ENCODE peak calls at places on chromosomes 11 and 22, in seven cellular contexts. P is stimulated activated CD4-positive, alpha-beta T cell treated with anti-CD3 and anti-CD28 coated beads, Interleukin-15, amount 100 ng/mL, for 1 hour; I is A549; V is head of caudate nucleus; K is H7; Z is HS-27A; H is spleen. O is an unnamed sample.

GRCh38 chr11:105181100-105181499 is 41.5 kb upstream of the CARD18 start:
- DNase-seq in K (no peak), V (peak; percentile 52), P (no peak), H (no peak), Z (no peak), I (no peak), O (no peak)

GRCh38 chr11:112302226-112302868 is 41.7 kb upstream of the PLET1 start:
- DNase-seq in H (no peak), K (no peak), V (no peak), I (peak; percentile 6), Z (no peak), P (no peak), O (no peak)

GRCh38 chr11:94678236-94678635 is 89.9 kb upstream of the AMOTL1 start:
- DNase-seq in Z (no peak), H (no peak), K (no peak), I (no peak), P (no peak), V (no peak), O (no peak)

GRCh38 chr11:118306556-118306955 is 2.0 kb downstream of the CD3E start:
- DNase-seq in H (no peak), V (no peak), I (no peak), P (no peak), K (no peak), Z (no peak), O (no peak)

GRCh38 chr11:19520681-19521080 is 192.0 kb upstream of the NAV2 start:
- DNase-seq in P (no peak), Z (no peak), V (no peak), H (no peak), K (no peak), I (no peak), O (no peak)

GRCh38 chr11:74770456-74770855 is 21.8 kb downstream of the RNF169 start:
- DNase-seq in K (no peak), P (no peak), V (no peak), H (no peak), Z (no peak), I (no peak), O (no peak)

GRCh38 chr11:43955381-43956118 is 13.1 kb downstream of the C11orf96 start:
- DNase-seq in P (no peak), V (no peak), H (no peak), Z (no peak), K (no peak), I (no peak), O (no peak)

GRCh38 chr22:29030016-29030617 is 31.5 kb downstream of the C22orf31 start:
- DNase-seq in H (no peak), K (no peak), Z (no peak), V (peak; percentile 28), I (no peak), P (no peak), O (peak; percentile 29)

GRCh38 chr11:122209619-122210377 is 93.8 kb upstream of the BLID start:
- DNase-seq in Z (peak; percentile 83), V (peak; percentile 83), I (peak; percentile 39), P (no peak), K (no peak), H (no peak), O (no peak)

GRCh38 chr11:114049050-114049449 is 10.5 kb upstream of the ZBTB16 start:
- DNase-seq in V (no peak), I (no peak), P (no peak), K (no peak), Z (no peak), H (no peak), O (peak; percentile 35)

GRCh38 chr11:121244861-121245260 is 47.7 kb upstream of the SC5D start:
- DNase-seq in H (no peak), Z (no peak), I (no peak), K (no peak), P (no peak), V (no peak), O (no peak)

GRCh38 chr22:41481131-41481830 is 12.4 kb downstream of the ACO2 start:
- DNase-seq in Z (no peak), K (no peak), H (no peak), P (no peak), I (no peak), V (peak; percentile 61), O (no peak)

GRCh38 chr22:49614966-49615965 is 212.4 kb downstream of the BRD1 start:
- DNase-seq in Z (no peak), K (no peak), P (no peak), I (no peak), V (no peak), H (peak; percentile 59), O (no peak)

GRCh38 chr22:49753961-49754673 is 73.6 kb downstream of the BRD1 start:
- DNase-seq in K (peak; percentile 64), V (no peak), Z (no peak), P (no peak), H (no peak), I (no peak), O (no peak)

GRCh38 chr11:65041206-65042035 is at the start of gene SAC3D1:
- DNase-seq in K (peak; percentile 93), V (no peak), H (no peak), Z (peak; percentile 27), P (no peak), I (no peak), O (peak; percentile 72)

GRCh38 chr11:102345923-102346322 is 1.1 kb upstream of the BIRC2 start:
- DNase-seq in P (no peak), H (no peak), I (peak; percentile 37), Z (peak; percentile 53), K (no peak), V (no peak), O (no peak)

GRCh38 chr11:20093775-20094174 is 66.5 kb downstream of the DBX1 start:
- DNase-seq in K (no peak), H (no peak), P (no peak), Z (no peak), I (no peak), V (no peak), O (no peak)

GRCh38 chr11:86245369-86246292 is 1.1 kb downstream of the EED start:
- DNase-seq in H (peak; percentile 79), P (no peak), V (no peak), I (no peak), K (peak; percentile 38), Z (peak; percentile 11), O (peak; percentile 63)

GRCh38 chr11:118443590-118444218 is 7.4 kb downstream of the KMT2A start:
- DNase-seq in V (no peak), H (no peak), Z (no peak), P (no peak), I (no peak), K (no peak), O (no peak)

GRCh38 chr11:798093-798713 is at the start of gene SLC25A22:
- DNase-seq in I (peak; percentile 79), Z (no peak), V (peak; percentile 78), P (peak; percentile 80), H (peak; percentile 97), K (peak; percentile 99), O (peak; percentile 90)

GRCh38 chr11:64970731-64971151 is 1.2 kb downstream of the MAJIN start:
- DNase-seq in P (no peak), Z (no peak), V (no peak), H (no peak), I (peak; percentile 53), K (no peak), O (no peak)

GRCh38 chr11:115817844-115818565 is 313.8 kb upstream of the CADM1 start:
- DNase-seq in K (peak; percentile 24), V (no peak), I (no peak), P (no peak), Z (no peak), H (no peak), O (peak; percentile 14)

GRCh38 chr11:67022341-67022933 is 497 bp upstream of the SYT12 start:
- DNase-seq in I (peak; percentile 45), K (no peak), V (peak; percentile 68), P (no peak), Z (no peak), H (no peak), O (no peak)

GRCh38 chr11:12109591-12110196 is 696 bp upstream of the MICAL2 start:
- DNase-seq in H (no peak), I (no peak), P (no peak), Z (no peak), K (no peak), V (no peak), O (no peak)

GRCh38 chr11:3920148-3920852 is 64.8 kb downstream of the STIM1 start:
- DNase-seq in P (peak; percentile 36), K (no peak), H (no peak), I (peak; percentile 19), V (peak; percentile 29), Z (peak; percentile 79), O (no peak)

GRCh38 chr11:111775024-111775710 is 9.0 kb upstream of the PPP2R1B start:
- DNase-seq in I (no peak), V (no peak), K (no peak), Z (no peak), P (no peak), H (no peak), O (no peak)

GRCh38 chr22:46660604-46661201 is 40.5 kb downstream of the GRAMD4 start:
- DNase-seq in P (no peak), Z (no peak), K (peak; percentile 79), H (no peak), I (no peak), V (no peak), O (peak; percentile 53)

GRCh38 chr11:71329731-71330130 is 77.4 kb upstream of the SHANK2 start:
- DNase-seq in V (no peak), H (peak; percentile 37), K (no peak), P (no peak), I (no peak), Z (no peak), O (no peak)

GRCh38 chr11:74072721-74073120 is 63.8 kb upstream of the UCP3 start:
- DNase-seq in V (no peak), K (no peak), H (no peak), Z (no peak), I (no peak), P (no peak), O (no peak)

O was measured in GM23338.